ENCODE peak calls at places on chromosomes 12 and 14, in six cellular contexts. One of them, this sample, is unnamed.
A peak's percentile ranks its signal among the peaks of the same experiment; 100 is the strongest.

GRCh38 chr12:13097526-13097925 is 5.9 kb downstream of the GSG1 start:
- DNase-seq in AG10803: peak; percentile 44
- DNase-seq in anterior cingulate cortex: no peak
- DNase-seq in H54: no peak
- DNase-seq in putamen: no peak
- DNase-seq in heart right ventricle: no peak
- DNase-seq in this sample: no peak

GRCh38 chr14:75794615-75795038 is 133.6 kb downstream of the TTLL5 start:
- DNase-seq in putamen: peak; percentile 23
- DNase-seq in AG10803: peak; percentile 76
- DNase-seq in heart right ventricle: no peak
- DNase-seq in H54: no peak
- DNase-seq in anterior cingulate cortex: no peak
- DNase-seq in this sample: peak; percentile 30

GRCh38 chr12:75684678-75685620 is 173.5 kb upstream of the KRR1 start:
- DNase-seq in putamen: no peak
- DNase-seq in AG10803: peak; percentile 89
- DNase-seq in anterior cingulate cortex: no peak
- DNase-seq in heart right ventricle: no peak
- DNase-seq in H54: no peak
- DNase-seq in this sample: no peak

GRCh38 chr12:11681211-11681610 is 31.7 kb downstream of the ETV6 start:
- DNase-seq in anterior cingulate cortex: no peak
- DNase-seq in heart right ventricle: no peak
- DNase-seq in H54: no peak
- DNase-seq in AG10803: no peak
- DNase-seq in putamen: no peak
- DNase-seq in this sample: no peak

GRCh38 chr12:115337693-115338543 is 653.9 kb upstream of the TBX3 start:
- DNase-seq in putamen: peak; percentile 7
- DNase-seq in anterior cingulate cortex: no peak
- DNase-seq in H54: peak; percentile 60
- DNase-seq in AG10803: peak; percentile 82
- DNase-seq in heart right ventricle: peak; percentile 79
- DNase-seq in this sample: peak; percentile 66

GRCh38 chr14:50892255-50892654 is 20.4 kb downstream of the ABHD12B start:
- DNase-seq in H54: no peak
- DNase-seq in AG10803: no peak
- DNase-seq in anterior cingulate cortex: no peak
- DNase-seq in heart right ventricle: no peak
- DNase-seq in putamen: no peak
- DNase-seq in this sample: no peak

GRCh38 chr12:76611533-76611932 is 52.0 kb upstream of the OSBPL8 start:
- DNase-seq in H54: no peak
- DNase-seq in putamen: no peak
- DNase-seq in AG10803: peak; percentile 87
- DNase-seq in anterior cingulate cortex: no peak
- DNase-seq in heart right ventricle: no peak
- DNase-seq in this sample: peak; percentile 15

GRCh38 chr12:42498549-42499247 is 90.8 kb downstream of the PRICKLE1 start:
- DNase-seq in H54: no peak
- DNase-seq in AG10803: no peak
- DNase-seq in anterior cingulate cortex: no peak
- DNase-seq in heart right ventricle: no peak
- DNase-seq in putamen: no peak
- DNase-seq in this sample: no peak

GRCh38 chr12:121809712-121810116 is 5.9 kb downstream of the SETD1B start:
- DNase-seq in heart right ventricle: no peak
- DNase-seq in AG10803: no peak
- DNase-seq in anterior cingulate cortex: no peak
- DNase-seq in H54: no peak
- DNase-seq in putamen: no peak
- DNase-seq in this sample: no peak

GRCh38 chr14:89660183-89660582 is 243.2 kb upstream of the FOXN3 start:
- DNase-seq in heart right ventricle: peak; percentile 43
- DNase-seq in putamen: no peak
- DNase-seq in H54: no peak
- DNase-seq in anterior cingulate cortex: no peak
- DNase-seq in AG10803: peak; percentile 69
- DNase-seq in this sample: no peak

GRCh38 chr14:25042362-25043299 is 7.3 kb downstream of the STXBP6 start:
- DNase-seq in AG10803: peak; percentile 81
- DNase-seq in H54: no peak
- DNase-seq in heart right ventricle: peak; percentile 50
- DNase-seq in anterior cingulate cortex: peak; percentile 37
- DNase-seq in putamen: peak; percentile 82
- DNase-seq in this sample: peak; percentile 71

GRCh38 chr12:27940756-27941402 is 31.7 kb downstream of the PTHLH start:
- DNase-seq in anterior cingulate cortex: no peak
- DNase-seq in heart right ventricle: peak; percentile 61
- DNase-seq in putamen: peak; percentile 32
- DNase-seq in H54: peak; percentile 40
- DNase-seq in AG10803: peak; percentile 75
- DNase-seq in this sample: peak; percentile 91

GRCh38 chr12:88237954-88238353 is 95.8 kb downstream of the TMTC3 start:
- DNase-seq in anterior cingulate cortex: no peak
- DNase-seq in heart right ventricle: no peak
- DNase-seq in H54: no peak
- DNase-seq in putamen: no peak
- DNase-seq in AG10803: peak; percentile 57
- DNase-seq in this sample: no peak

GRCh38 chr14:58876613-58877012 is 238.9 kb downstream of the DACT1 start:
- DNase-seq in AG10803: peak; percentile 87
- DNase-seq in heart right ventricle: no peak
- DNase-seq in anterior cingulate cortex: no peak
- DNase-seq in putamen: no peak
- DNase-seq in H54: no peak
- DNase-seq in this sample: no peak

GRCh38 chr14:69152181-69152943 is 557 bp downstream of the DCAF5 start:
- DNase-seq in AG10803: peak; percentile 33
- DNase-seq in putamen: peak; percentile 34
- DNase-seq in heart right ventricle: peak; percentile 41
- DNase-seq in anterior cingulate cortex: no peak
- DNase-seq in H54: no peak
- DNase-seq in this sample: peak; percentile 66

GRCh38 chr12:47755655-47756562 is 2.8 kb downstream of the RAPGEF3 start:
- DNase-seq in heart right ventricle: no peak
- DNase-seq in putamen: no peak
- DNase-seq in AG10803: no peak
- DNase-seq in H54: no peak
- DNase-seq in anterior cingulate cortex: no peak
- DNase-seq in this sample: no peak

GRCh38 chr12:104802198-104802597 is 155.9 kb downstream of the SLC41A2 start:
- DNase-seq in AG10803: no peak
- DNase-seq in anterior cingulate cortex: no peak
- DNase-seq in H54: no peak
- DNase-seq in heart right ventricle: no peak
- DNase-seq in putamen: no peak
- DNase-seq in this sample: no peak

GRCh38 chr14:102545461-102546265 is 36.1 kb upstream of the ANKRD9 start:
- DNase-seq in heart right ventricle: no peak
- DNase-seq in AG10803: peak; percentile 74
- DNase-seq in putamen: no peak
- DNase-seq in H54: no peak
- DNase-seq in anterior cingulate cortex: no peak
- DNase-seq in this sample: no peak

GRCh38 chr14:66038214-66038977 is 447.8 kb upstream of the CCDC196 start:
- DNase-seq in anterior cingulate cortex: peak; percentile 3
- DNase-seq in H54: no peak
- DNase-seq in heart right ventricle: no peak
- DNase-seq in putamen: peak; percentile 29
- DNase-seq in AG10803: peak; percentile 83
- DNase-seq in this sample: no peak

GRCh38 chr12:6083606-6084005 is 40.9 kb downstream of the VWF start:
- DNase-seq in heart right ventricle: no peak
- DNase-seq in anterior cingulate cortex: no peak
- DNase-seq in putamen: no peak
- DNase-seq in AG10803: no peak
- DNase-seq in H54: no peak
- DNase-seq in this sample: no peak

GRCh38 chr12:27244680-27245005 is 557 bp downstream of the STK38L start:
- DNase-seq in H54: no peak
- DNase-seq in anterior cingulate cortex: no peak
- DNase-seq in putamen: no peak
- DNase-seq in AG10803: peak; percentile 55
- DNase-seq in heart right ventricle: no peak
- DNase-seq in this sample: no peak

GRCh38 chr14:44170554-44170953 is 336.5 kb downstream of the FSCB start:
- DNase-seq in AG10803: no peak
- DNase-seq in heart right ventricle: no peak
- DNase-seq in H54: no peak
- DNase-seq in anterior cingulate cortex: no peak
- DNase-seq in putamen: no peak
- DNase-seq in this sample: no peak

GRCh38 chr12:77746108-77746507 is 84.6 kb upstream of the NAV3 start:
- DNase-seq in AG10803: peak; percentile 36
- DNase-seq in H54: no peak
- DNase-seq in heart right ventricle: no peak
- DNase-seq in anterior cingulate cortex: no peak
- DNase-seq in putamen: no peak
- DNase-seq in this sample: no peak

GRCh38 chr12:110349521-110350151 is 53.9 kb downstream of the ANAPC7 start:
- DNase-seq in anterior cingulate cortex: no peak
- DNase-seq in H54: no peak
- DNase-seq in AG10803: no peak
- DNase-seq in heart right ventricle: no peak
- DNase-seq in putamen: no peak
- DNase-seq in this sample: no peak

GRCh38 chr12:80829767-80830166 is 108.0 kb downstream of the LIN7A start:
- DNase-seq in heart right ventricle: no peak
- DNase-seq in H54: no peak
- DNase-seq in anterior cingulate cortex: no peak
- DNase-seq in putamen: no peak
- DNase-seq in AG10803: peak; percentile 76
- DNase-seq in this sample: no peak

This sample was measured in HTR-8/SVneo.